ENCODE peak calls at places on chromosomes 5 and 9, in seven cellular contexts. One of them, this sample, is unnamed. For H3K4me1, the result is how much of the 10 kb centered on the place peaks cover.

GRCh38 chr5:124912653-124913328 is 166.4 kb upstream of the ZNF608 start:
- DNase-seq in trophoblast cell: no peak
- DNase-seq in H1: no peak
- DNase-seq in mesenchymal stem cell: no peak
- DNase-seq in H9: no peak
- DNase-seq in IMR-90: no peak
- DNase-seq in mesendoderm: no peak
- DNase-seq in this sample: no peak

GRCh38 chr5:32329395-32329834 is 16.7 kb upstream of the MTMR12 start:
- DNase-seq in IMR-90: peak
- DNase-seq in H9: peak
- DNase-seq in mesendoderm: peak
- DNase-seq in H1: peak
- DNase-seq in mesenchymal stem cell: peak
- DNase-seq in trophoblast cell: peak
- DNase-seq in this sample: peak

GRCh38 chr9:131567910-131568309 is 22.6 kb downstream of the PRRT1B start:
- DNase-seq in IMR-90: no peak
- DNase-seq in mesendoderm: no peak
- DNase-seq in H9: no peak
- DNase-seq in H1: no peak
- DNase-seq in trophoblast cell: no peak
- DNase-seq in mesenchymal stem cell: no peak
- DNase-seq in this sample: no peak

GRCh38 chr5:68730220-68731010 is 363.4 kb upstream of the SLC30A5 start:
- DNase-seq in trophoblast cell: no peak
- DNase-seq in H9: no peak
- DNase-seq in mesenchymal stem cell: peak
- DNase-seq in mesendoderm: peak
- DNase-seq in H1: no peak
- DNase-seq in IMR-90: peak
- DNase-seq in this sample: no peak

GRCh38 chr5:42719034-42719433 is 37.6 kb upstream of the CCDC152 start:
- DNase-seq in IMR-90: no peak
- DNase-seq in H1: no peak
- DNase-seq in H9: no peak
- DNase-seq in mesendoderm: no peak
- DNase-seq in mesenchymal stem cell: no peak
- DNase-seq in trophoblast cell: no peak
- DNase-seq in this sample: no peak

GRCh38 chr5:13664377-13664776 is 280.1 kb downstream of the DNAH5 start:
- DNase-seq in mesendoderm: no peak
- DNase-seq in H1: no peak
- DNase-seq in H9: no peak
- DNase-seq in IMR-90: peak
- DNase-seq in trophoblast cell: peak
- DNase-seq in mesenchymal stem cell: peak
- DNase-seq in this sample: no peak

GRCh38 chr9:28808042-28808441 is 1234.8 kb upstream of the C9orf72 start:
- DNase-seq in H1: no peak
- DNase-seq in mesendoderm: no peak
- DNase-seq in IMR-90: no peak
- DNase-seq in H9: no peak
- DNase-seq in mesenchymal stem cell: peak
- DNase-seq in trophoblast cell: no peak
- DNase-seq in this sample: no peak

GRCh38 chr9:111076043-111076442 is 37.8 kb upstream of the LPAR1 start:
- DNase-seq in trophoblast cell: no peak
- DNase-seq in mesendoderm: no peak
- DNase-seq in H1: no peak
- DNase-seq in H9: no peak
- DNase-seq in IMR-90: no peak
- DNase-seq in mesenchymal stem cell: no peak
- DNase-seq in this sample: no peak

GRCh38 chr5:15222156-15222555 is 277.8 kb upstream of the FBXL7 start:
- DNase-seq in mesenchymal stem cell: no peak
- DNase-seq in H9: no peak
- DNase-seq in trophoblast cell: peak
- DNase-seq in H1: no peak
- DNase-seq in mesendoderm: no peak
- DNase-seq in IMR-90: no peak
- DNase-seq in this sample: no peak

GRCh38 chr9:70600479-70600878 is 186.0 kb upstream of the KLF9 start:
- DNase-seq in mesendoderm: peak
- DNase-seq in IMR-90: peak
- DNase-seq in H9: no peak
- DNase-seq in mesenchymal stem cell: peak
- DNase-seq in H1: no peak
- DNase-seq in trophoblast cell: peak
- DNase-seq in this sample: no peak

GRCh38 chr5:102681403-102681983 is 73.6 kb upstream of the PAM start:
- DNase-seq in IMR-90: peak
- DNase-seq in mesenchymal stem cell: peak
- DNase-seq in trophoblast cell: peak
- DNase-seq in H1: peak
- DNase-seq in H9: peak
- DNase-seq in mesendoderm: peak
- DNase-seq in this sample: peak

GRCh38 chr5:90965110-90965676 is 406.6 kb downstream of the ADGRV1 start:
- DNase-seq in H9: no peak
- DNase-seq in mesendoderm: no peak
- DNase-seq in mesenchymal stem cell: no peak
- DNase-seq in H1: no peak
- DNase-seq in trophoblast cell: no peak
- DNase-seq in IMR-90: no peak
- DNase-seq in this sample: no peak

GRCh38 chr5:90967443-90967842 is 408.8 kb downstream of the ADGRV1 start:
- DNase-seq in mesenchymal stem cell: no peak
- DNase-seq in mesendoderm: no peak
- DNase-seq in H1: no peak
- DNase-seq in trophoblast cell: no peak
- DNase-seq in H9: no peak
- DNase-seq in IMR-90: no peak
- DNase-seq in this sample: no peak

GRCh38 chr5:90968319-90968718 is 409.7 kb downstream of the ADGRV1 start:
- DNase-seq in H9: no peak
- DNase-seq in trophoblast cell: no peak
- DNase-seq in H1: no peak
- DNase-seq in mesendoderm: no peak
- DNase-seq in mesenchymal stem cell: peak
- DNase-seq in IMR-90: no peak
- DNase-seq in this sample: no peak

GRCh38 chr5:90962481-90962880 is 403.9 kb downstream of the ADGRV1 start:
- DNase-seq in IMR-90: no peak
- DNase-seq in mesendoderm: no peak
- DNase-seq in trophoblast cell: no peak
- DNase-seq in H9: no peak
- DNase-seq in mesenchymal stem cell: no peak
- DNase-seq in H1: no peak
- DNase-seq in this sample: no peak

DNA sequence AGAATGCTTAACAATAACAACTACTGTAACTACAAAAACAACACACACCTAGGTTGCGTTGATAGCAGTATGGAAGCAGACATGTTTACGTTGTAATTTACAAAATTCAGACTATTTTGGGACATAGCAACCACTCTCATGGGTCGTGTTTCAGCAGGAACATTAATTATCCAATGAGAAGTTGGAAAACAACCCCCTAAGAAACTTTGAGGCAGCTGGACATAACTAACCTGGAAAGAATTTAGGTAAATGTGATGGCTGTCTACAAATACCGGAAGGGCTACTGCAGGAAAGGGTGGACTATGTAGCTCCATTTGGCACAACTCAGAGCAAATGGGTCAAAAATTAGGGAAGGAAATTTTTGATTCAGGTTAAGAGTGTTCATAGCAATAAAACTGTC is 409.3 kb downstream of the ADGRV1 start:
- DNase-seq in H9: no peak
- DNase-seq in trophoblast cell: no peak
- DNase-seq in mesendoderm: no peak
- DNase-seq in H1: no peak
- DNase-seq in IMR-90: no peak
- DNase-seq in mesenchymal stem cell: no peak
- DNase-seq in this sample: no peak
- H3K4ac ChIP-seq in H9: no peak
- H3K4ac ChIP-seq in trophoblast cell: no peak
- H3K4ac ChIP-seq in mesendoderm: no peak
- H3K4ac ChIP-seq in H1: no peak
- H3K4ac ChIP-seq in IMR-90: no peak
- H3K4ac ChIP-seq in mesenchymal stem cell: no peak
- H3K4ac ChIP-seq in this sample: no peak

GRCh38 chr5:24735284-24735683 is 90.5 kb upstream of the CDH10 start:
- DNase-seq in mesenchymal stem cell: no peak
- DNase-seq in trophoblast cell: no peak
- DNase-seq in H9: no peak
- DNase-seq in IMR-90: no peak
- DNase-seq in mesendoderm: no peak
- DNase-seq in H1: no peak
- DNase-seq in this sample: no peak
- H2BK120ac ChIP-seq in mesenchymal stem cell: no peak
- H2BK120ac ChIP-seq in trophoblast cell: no peak
- H2BK120ac ChIP-seq in H9: no peak
- H2BK120ac ChIP-seq in IMR-90: no peak
- H2BK120ac ChIP-seq in mesendoderm: no peak
- H2BK120ac ChIP-seq in H1: no peak
- H2BK120ac ChIP-seq in this sample: no peak

GRCh38 chr9:95036676-95037075 is 280.8 kb downstream of the FANCC start:
- DNase-seq in IMR-90: no peak
- DNase-seq in H9: no peak
- DNase-seq in trophoblast cell: no peak
- DNase-seq in mesendoderm: no peak
- DNase-seq in mesenchymal stem cell: no peak
- DNase-seq in H1: no peak
- DNase-seq in this sample: no peak
- H3K4me1 ChIP-seq in IMR-90: under half
- H3K4me1 ChIP-seq in H9: under half
- H3K4me1 ChIP-seq in trophoblast cell: under half
- H3K4me1 ChIP-seq in mesendoderm: under half
- H3K4me1 ChIP-seq in mesenchymal stem cell: under half
- H3K4me1 ChIP-seq in H1: under half
- H3K4me1 ChIP-seq in this sample: under half

GRCh38 chr9:73167614-73168013 is 15.9 kb downstream of the ANXA1 start:
- DNase-seq in H1: no peak
- DNase-seq in IMR-90: no peak
- DNase-seq in mesenchymal stem cell: no peak
- DNase-seq in H9: no peak
- DNase-seq in trophoblast cell: no peak
- DNase-seq in mesendoderm: no peak
- DNase-seq in this sample: no peak
- H3K4ac ChIP-seq in H1: no peak
- H3K4ac ChIP-seq in IMR-90: no peak
- H3K4ac ChIP-seq in mesenchymal stem cell: no peak
- H3K4ac ChIP-seq in H9: no peak
- H3K4ac ChIP-seq in trophoblast cell: no peak
- H3K4ac ChIP-seq in mesendoderm: no peak
- H3K4ac ChIP-seq in this sample: no peak

DNA sequence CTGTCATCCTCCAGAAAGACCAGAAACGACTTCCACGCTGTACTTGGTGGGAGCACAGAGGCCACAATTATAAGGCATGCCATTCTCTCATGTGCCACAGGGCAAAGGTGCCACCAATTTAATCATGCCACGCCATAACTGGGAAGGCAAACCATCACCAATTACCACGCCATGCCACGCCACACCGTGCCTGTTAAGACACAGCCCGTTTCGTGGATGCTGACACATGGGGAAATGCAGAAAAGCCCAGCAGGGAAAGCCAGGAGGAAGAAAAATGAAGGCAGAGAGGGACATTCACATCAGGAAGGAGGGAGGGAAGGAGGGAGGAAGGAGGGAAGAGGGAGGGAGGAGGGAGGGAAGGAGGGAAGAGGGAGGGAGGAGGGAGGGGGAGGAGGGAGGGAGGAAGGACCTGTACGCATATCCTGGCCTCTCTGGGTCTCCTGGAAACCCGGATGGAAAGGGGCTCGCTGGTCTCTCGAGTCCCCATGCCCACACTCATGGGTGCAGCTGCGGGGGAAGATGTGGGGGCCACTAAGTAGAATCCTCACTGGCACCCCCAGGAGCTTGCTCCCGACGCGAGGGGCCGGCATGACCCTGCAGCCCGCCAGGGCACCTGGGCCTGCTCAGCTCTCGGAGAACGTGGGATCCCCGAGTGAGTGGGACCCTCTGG is 61.7 kb upstream of the UBAC1 start:
- DNase-seq in IMR-90: no peak
- DNase-seq in mesendoderm: no peak
- DNase-seq in trophoblast cell: no peak
- DNase-seq in H1: no peak
- DNase-seq in mesenchymal stem cell: no peak
- DNase-seq in H9: peak
- DNase-seq in this sample: no peak
- H2BK120ac ChIP-seq in IMR-90: no peak
- H2BK120ac ChIP-seq in mesendoderm: no peak
- H2BK120ac ChIP-seq in trophoblast cell: no peak
- H2BK120ac ChIP-seq in H1: no peak
- H2BK120ac ChIP-seq in mesenchymal stem cell: no peak
- H2BK120ac ChIP-seq in H9: no peak
- H2BK120ac ChIP-seq in this sample: no peak

GRCh38 chr9:124502711-124503702 is 4.2 kb downstream of the NR5A1 start:
- DNase-seq in mesendoderm: peak
- DNase-seq in H9: peak
- DNase-seq in trophoblast cell: no peak
- DNase-seq in mesenchymal stem cell: no peak
- DNase-seq in IMR-90: no peak
- DNase-seq in H1: no peak
- DNase-seq in this sample: no peak

GRCh38 chr9:124505006-124505900 is 1.9 kb downstream of the NR5A1 start:
- DNase-seq in H9: no peak
- DNase-seq in mesenchymal stem cell: no peak
- DNase-seq in H1: no peak
- DNase-seq in trophoblast cell: no peak
- DNase-seq in IMR-90: no peak
- DNase-seq in mesendoderm: no peak
- DNase-seq in this sample: no peak

GRCh38 chr9:124503713-124504529 is 3.3 kb downstream of the NR5A1 start:
- DNase-seq in mesenchymal stem cell: peak
- DNase-seq in IMR-90: no peak
- DNase-seq in H9: no peak
- DNase-seq in H1: no peak
- DNase-seq in trophoblast cell: no peak
- DNase-seq in mesendoderm: no peak
- DNase-seq in this sample: no peak

GRCh38 chr9:124505901-124506346 is 1.3 kb downstream of the NR5A1 start:
- DNase-seq in H9: no peak
- DNase-seq in trophoblast cell: no peak
- DNase-seq in H1: no peak
- DNase-seq in mesendoderm: no peak
- DNase-seq in IMR-90: no peak
- DNase-seq in mesenchymal stem cell: no peak
- DNase-seq in this sample: no peak

DNA sequence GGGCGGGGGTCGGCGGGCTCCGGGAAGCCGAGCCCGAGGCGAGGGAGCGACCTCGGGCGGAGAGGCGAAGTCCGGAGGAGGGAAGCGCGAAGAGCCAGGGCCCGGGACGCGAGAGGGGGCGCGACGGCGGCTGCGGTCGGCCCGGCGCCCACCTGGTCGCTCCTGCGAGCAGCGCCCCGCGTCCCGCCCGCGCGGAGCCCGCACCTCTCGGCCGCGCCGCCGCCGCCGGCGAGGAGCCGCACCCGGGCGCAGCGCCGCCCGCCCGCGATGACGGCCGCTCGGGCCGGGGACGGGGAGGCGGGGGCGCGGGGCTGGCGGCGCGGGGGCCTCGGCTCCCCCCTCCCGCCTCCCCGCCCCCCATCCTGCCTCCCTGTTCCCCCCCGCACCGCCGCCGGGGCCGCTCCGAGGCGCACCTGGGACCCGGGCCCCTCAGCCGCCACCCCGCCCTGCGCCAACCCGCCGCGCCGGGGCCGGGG is 2.6 kb downstream of the NR5A1 start:
- DNase-seq in H1: no peak
- DNase-seq in mesendoderm: no peak
- DNase-seq in IMR-90: no peak
- DNase-seq in H9: no peak
- DNase-seq in trophoblast cell: no peak
- DNase-seq in mesenchymal stem cell: no peak
- DNase-seq in this sample: no peak
- H3K4me1 ChIP-seq in H1: under half
- H3K4me1 ChIP-seq in mesendoderm: under half
- H3K4me1 ChIP-seq in IMR-90: under half
- H3K4me1 ChIP-seq in H9: under half
- H3K4me1 ChIP-seq in trophoblast cell: under half
- H3K4me1 ChIP-seq in mesenchymal stem cell: under half
- H3K4me1 ChIP-seq in this sample: under half

This sample was measured in neuronal stem cell.